ENCODE peak calls at places on chromosomes 7 and 10, in six cellular contexts. One of them, this sample, is unnamed.
A peak's percentile ranks its signal among the peaks of the same experiment; 100 is the strongest.

GRCh38 chr10:62554632-62555199 is 180.5 kb downstream of the ZNF365 start:
- DNase-seq in ovary: no peak
- DNase-seq in GM06990: no peak
- DNase-seq in body of pancreas: peak; percentile 6
- DNase-seq in AG04450: no peak
- DNase-seq in neural progenitor cell: peak; percentile 63
- DNase-seq in this sample: peak; percentile 94

GRCh38 chr7:55552320-55553086 is 19.8 kb downstream of the VOPP1 start:
- DNase-seq in body of pancreas: peak; percentile 33
- DNase-seq in neural progenitor cell: no peak
- DNase-seq in AG04450: no peak
- DNase-seq in ovary: no peak
- DNase-seq in GM06990: no peak
- DNase-seq in this sample: peak; percentile 86

GRCh38 chr10:79243211-79244067 is 103.8 kb upstream of the PPIF start:
- DNase-seq in AG04450: no peak
- DNase-seq in neural progenitor cell: peak; percentile 91
- DNase-seq in ovary: peak; percentile 56
- DNase-seq in GM06990: peak; percentile 81
- DNase-seq in body of pancreas: no peak
- DNase-seq in this sample: no peak

GRCh38 chr10:74381291-74381885 is 230.4 kb downstream of the ADK start:
- DNase-seq in GM06990: no peak
- DNase-seq in body of pancreas: no peak
- DNase-seq in neural progenitor cell: no peak
- DNase-seq in AG04450: no peak
- DNase-seq in ovary: no peak
- DNase-seq in this sample: no peak

GRCh38 chr7:158052381-158053095 is 535.1 kb downstream of the PTPRN2 start:
- DNase-seq in AG04450: no peak
- DNase-seq in body of pancreas: no peak
- DNase-seq in neural progenitor cell: no peak
- DNase-seq in ovary: no peak
- DNase-seq in GM06990: no peak
- DNase-seq in this sample: no peak

GRCh38 chr7:112271162-112271561 is 64.7 kb downstream of the ZNF277 start:
- DNase-seq in ovary: no peak
- DNase-seq in AG04450: no peak
- DNase-seq in neural progenitor cell: no peak
- DNase-seq in body of pancreas: no peak
- DNase-seq in GM06990: no peak
- DNase-seq in this sample: no peak

GRCh38 chr10:58827381-58827780 is 314.7 kb downstream of the BICC1 start:
- DNase-seq in GM06990: no peak
- DNase-seq in neural progenitor cell: no peak
- DNase-seq in body of pancreas: no peak
- DNase-seq in ovary: no peak
- DNase-seq in AG04450: no peak
- DNase-seq in this sample: peak; percentile 69

GRCh38 chr10:64156131-64156530 is 634.9 kb downstream of the REEP3 start:
- DNase-seq in ovary: no peak
- DNase-seq in neural progenitor cell: no peak
- DNase-seq in GM06990: no peak
- DNase-seq in body of pancreas: no peak
- DNase-seq in AG04450: no peak
- DNase-seq in this sample: no peak

GRCh38 chr10:75593690-75594556 is 162.5 kb downstream of the LRMDA start:
- DNase-seq in ovary: no peak
- DNase-seq in AG04450: no peak
- DNase-seq in GM06990: no peak
- DNase-seq in body of pancreas: no peak
- DNase-seq in neural progenitor cell: peak; percentile 54
- DNase-seq in this sample: no peak

DNA sequence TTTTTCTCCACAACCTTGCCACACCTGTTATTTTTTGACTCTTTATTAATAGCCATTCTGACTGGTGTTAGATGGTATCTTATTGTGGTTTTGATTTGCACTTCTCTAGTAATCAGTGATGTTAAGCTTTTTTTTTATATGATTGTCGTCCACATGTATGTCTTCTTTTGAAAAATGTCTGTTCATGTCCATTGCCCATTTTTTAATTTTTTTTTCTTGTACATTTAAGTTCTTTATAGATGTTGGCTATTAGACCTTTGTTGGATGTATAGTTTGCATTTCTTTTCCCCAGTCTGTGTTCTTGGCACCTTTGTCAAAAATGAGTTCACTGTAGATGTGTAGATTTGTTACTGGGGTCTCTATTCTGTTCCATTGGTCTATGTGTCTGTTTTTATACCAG is 28.8 kb downstream of the ZSCAN25 start:
- DNase-seq in body of pancreas: no peak
- DNase-seq in GM06990: no peak
- DNase-seq in ovary: no peak
- DNase-seq in AG04450: no peak
- DNase-seq in neural progenitor cell: no peak
- DNase-seq in this sample: no peak
- TF ChIP-seq CTCF in body of pancreas: no peak
- TF ChIP-seq CTCF in GM06990: no peak
- TF ChIP-seq CTCF in ovary: no peak
- TF ChIP-seq CTCF in AG04450: no peak
- TF ChIP-seq CTCF in neural progenitor cell: no peak
- TF ChIP-seq CTCF in this sample: no peak

GRCh38 chr10:130226012-130226411 is 89.8 kb downstream of the GLRX3 start:
- DNase-seq in neural progenitor cell: no peak
- DNase-seq in AG04450: no peak
- DNase-seq in body of pancreas: no peak
- DNase-seq in GM06990: no peak
- DNase-seq in ovary: no peak
- DNase-seq in this sample: no peak

GRCh38 chr10:130220251-130221185 is 84.3 kb downstream of the GLRX3 start:
- DNase-seq in body of pancreas: no peak
- DNase-seq in AG04450: no peak
- DNase-seq in neural progenitor cell: no peak
- DNase-seq in ovary: no peak
- DNase-seq in GM06990: no peak
- DNase-seq in this sample: no peak

GRCh38 chr10:130218936-130219335 is 82.7 kb downstream of the GLRX3 start:
- DNase-seq in AG04450: no peak
- DNase-seq in neural progenitor cell: no peak
- DNase-seq in body of pancreas: no peak
- DNase-seq in ovary: no peak
- DNase-seq in GM06990: no peak
- DNase-seq in this sample: no peak

GRCh38 chr10:130221456-130222375 is 85.5 kb downstream of the GLRX3 start:
- DNase-seq in ovary: no peak
- DNase-seq in GM06990: no peak
- DNase-seq in body of pancreas: no peak
- DNase-seq in neural progenitor cell: no peak
- DNase-seq in AG04450: no peak
- DNase-seq in this sample: no peak

DNA sequence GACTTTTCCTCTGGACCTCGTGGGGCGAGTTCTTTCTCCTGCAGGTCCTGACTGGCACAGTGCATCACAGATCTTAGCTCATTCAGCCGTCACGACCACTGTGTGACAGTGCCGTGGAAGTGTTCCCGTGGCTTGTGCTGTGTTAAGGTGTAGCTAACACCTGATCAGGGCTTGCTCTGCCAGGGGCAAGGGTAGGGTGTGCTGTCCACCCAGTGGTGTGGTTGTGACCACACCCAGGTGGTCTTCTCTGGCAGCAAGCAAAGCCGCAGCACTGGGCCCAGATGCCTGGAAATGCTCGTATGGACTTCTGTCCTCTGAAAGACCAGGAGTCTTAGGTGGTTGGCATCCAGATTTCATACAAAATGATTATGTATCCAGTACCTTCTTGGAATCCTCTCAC is 86.2 kb downstream of the GLRX3 start:
- DNase-seq in body of pancreas: no peak
- DNase-seq in AG04450: no peak
- DNase-seq in neural progenitor cell: no peak
- DNase-seq in GM06990: no peak
- DNase-seq in ovary: no peak
- DNase-seq in this sample: no peak
- H3K27me3 ChIP-seq in body of pancreas: no peaks in the 10 kb centered on the region
- H3K27me3 ChIP-seq in AG04450: no peaks in the 10 kb centered on the region
- H3K27me3 ChIP-seq in neural progenitor cell: no peaks in the 10 kb centered on the region
- H3K27me3 ChIP-seq in GM06990: no peaks in the 10 kb centered on the region
- H3K27me3 ChIP-seq in ovary: no peaks in the 10 kb centered on the region
- H3K27me3 ChIP-seq in this sample: no peaks in the 10 kb centered on the region

DNA sequence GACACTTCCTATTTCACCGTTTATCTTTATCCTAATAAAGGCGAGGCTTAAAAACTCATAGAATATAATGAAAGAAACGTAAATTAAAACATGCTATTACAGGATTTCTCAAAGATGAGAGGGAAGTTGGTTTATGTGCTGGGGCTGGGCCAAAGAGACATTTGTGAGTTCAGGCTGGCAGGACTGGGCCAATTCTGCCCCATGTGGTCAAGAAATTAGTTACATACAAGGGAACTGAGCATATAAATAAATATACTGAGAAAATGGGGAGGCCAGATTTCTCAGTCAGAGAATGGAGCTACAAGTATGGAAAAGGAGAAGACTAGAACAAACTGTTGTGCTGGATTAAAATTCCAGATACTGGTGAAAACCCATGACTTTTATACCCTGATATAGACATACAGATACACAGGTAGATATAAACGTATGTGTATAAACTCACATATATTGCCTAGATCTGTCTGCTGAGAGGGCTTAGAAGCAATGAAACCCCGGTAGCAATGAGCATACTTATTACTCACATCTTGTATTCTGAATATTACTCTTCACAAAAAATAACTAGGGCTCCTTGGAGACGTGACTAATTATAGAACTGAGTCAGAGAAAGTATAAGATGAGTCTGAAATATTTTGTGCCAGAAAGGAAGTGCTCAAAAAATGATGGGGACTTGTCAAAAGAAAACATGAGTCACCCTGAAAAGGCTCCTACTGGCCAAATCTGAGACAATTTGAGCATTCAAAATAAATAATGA is 155.7 kb upstream of the FGFR2 start:
- DNase-seq in body of pancreas: no peak
- DNase-seq in ovary: no peak
- DNase-seq in AG04450: no peak
- DNase-seq in GM06990: peak; percentile 74
- DNase-seq in neural progenitor cell: no peak
- DNase-seq in this sample: peak; percentile 88
- TF ChIP-seq CTCF in body of pancreas: no peak
- TF ChIP-seq CTCF in ovary: no peak
- TF ChIP-seq CTCF in AG04450: peak; percentile 49
- TF ChIP-seq CTCF in GM06990: peak; percentile 46
- TF ChIP-seq CTCF in neural progenitor cell: peak; percentile 46
- TF ChIP-seq CTCF in this sample: peak; percentile 46

GRCh38 chr7:45623157-45623556 is 49.0 kb downstream of the ADCY1 start:
- DNase-seq in neural progenitor cell: no peak
- DNase-seq in AG04450: no peak
- DNase-seq in body of pancreas: no peak
- DNase-seq in ovary: no peak
- DNase-seq in GM06990: no peak
- DNase-seq in this sample: no peak

GRCh38 chr7:45623740-45624391 is 49.7 kb downstream of the ADCY1 start:
- DNase-seq in AG04450: no peak
- DNase-seq in body of pancreas: no peak
- DNase-seq in neural progenitor cell: no peak
- DNase-seq in GM06990: no peak
- DNase-seq in ovary: no peak
- DNase-seq in this sample: no peak

GRCh38 chr7:45625714-45626440 is 51.7 kb downstream of the ADCY1 start:
- DNase-seq in ovary: no peak
- DNase-seq in neural progenitor cell: no peak
- DNase-seq in AG04450: no peak
- DNase-seq in GM06990: no peak
- DNase-seq in body of pancreas: no peak
- DNase-seq in this sample: no peak

GRCh38 chr7:45625067-45625466 is 50.9 kb downstream of the ADCY1 start:
- DNase-seq in GM06990: no peak
- DNase-seq in ovary: no peak
- DNase-seq in neural progenitor cell: no peak
- DNase-seq in AG04450: no peak
- DNase-seq in body of pancreas: no peak
- DNase-seq in this sample: no peak

GRCh38 chr7:45624392-45624760 is 50.2 kb downstream of the ADCY1 start:
- DNase-seq in ovary: no peak
- DNase-seq in GM06990: no peak
- DNase-seq in neural progenitor cell: no peak
- DNase-seq in body of pancreas: no peak
- DNase-seq in AG04450: no peak
- DNase-seq in this sample: peak; percentile 34
- H3K27me3 ChIP-seq in ovary: no peaks in the 10 kb centered on the region
- H3K27me3 ChIP-seq in GM06990: no peaks in the 10 kb centered on the region
- H3K27me3 ChIP-seq in neural progenitor cell: no peaks in the 10 kb centered on the region
- H3K27me3 ChIP-seq in body of pancreas: no peaks in the 10 kb centered on the region
- H3K27me3 ChIP-seq in AG04450: peaks cover 12% of the 10 kb centered on the region
- H3K27me3 ChIP-seq in this sample: no peaks in the 10 kb centered on the region

DNA sequence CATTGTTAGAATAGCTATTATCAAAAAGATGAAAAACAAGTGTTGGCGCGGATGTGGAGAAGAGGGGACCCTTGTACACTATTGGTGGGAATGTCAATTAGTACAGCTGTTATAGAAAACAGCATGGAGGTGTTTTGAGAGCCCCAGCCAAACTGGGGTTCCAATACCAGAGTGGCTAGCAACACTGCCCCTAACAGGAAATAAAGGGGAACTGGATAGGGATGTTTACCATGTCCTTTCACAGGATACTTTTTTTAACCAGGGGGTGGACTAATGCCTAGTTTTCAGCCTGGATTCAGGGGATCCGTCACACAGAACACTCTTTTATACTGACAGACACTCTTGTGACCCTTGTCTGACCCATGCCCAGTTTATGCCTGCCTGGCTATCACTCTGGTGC is 6.9 kb upstream of the GSTK1 start:
- DNase-seq in ovary: no peak
- DNase-seq in GM06990: no peak
- DNase-seq in body of pancreas: no peak
- DNase-seq in neural progenitor cell: peak; percentile 9
- DNase-seq in AG04450: no peak
- DNase-seq in this sample: no peak
- TF ChIP-seq CTCF in ovary: no peak
- TF ChIP-seq CTCF in GM06990: peak; percentile 12
- TF ChIP-seq CTCF in body of pancreas: no peak
- TF ChIP-seq CTCF in neural progenitor cell: peak; percentile 25
- TF ChIP-seq CTCF in AG04450: no peak
- TF ChIP-seq CTCF in this sample: no peak

DNA sequence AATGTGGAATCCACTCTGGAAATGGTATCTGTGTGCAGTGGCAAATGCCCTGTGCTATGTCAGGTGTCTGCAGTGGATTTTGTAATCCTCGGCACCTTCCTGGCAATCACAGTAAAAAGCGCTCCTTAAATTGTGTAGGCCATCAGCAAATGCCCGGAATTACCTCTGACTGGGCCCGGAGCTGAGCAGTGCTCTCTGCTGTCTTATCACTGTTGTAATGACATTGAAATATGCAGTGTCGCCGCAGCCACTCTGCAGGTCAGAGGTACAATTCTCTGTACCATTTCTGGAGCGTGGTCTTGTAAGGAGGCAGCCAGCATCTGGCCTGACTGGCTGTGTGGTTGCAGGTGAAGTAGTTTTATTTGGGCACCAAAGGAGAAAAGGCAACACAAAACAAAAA is 416.4 kb upstream of the MKI67 start:
- DNase-seq in body of pancreas: no peak
- DNase-seq in ovary: no peak
- DNase-seq in GM06990: no peak
- DNase-seq in AG04450: no peak
- DNase-seq in neural progenitor cell: no peak
- DNase-seq in this sample: no peak
- H3K27me3 ChIP-seq in body of pancreas: no peaks in the 10 kb centered on the region
- H3K27me3 ChIP-seq in ovary: no peaks in the 10 kb centered on the region
- H3K27me3 ChIP-seq in GM06990: no peaks in the 10 kb centered on the region
- H3K27me3 ChIP-seq in AG04450: no peaks in the 10 kb centered on the region
- H3K27me3 ChIP-seq in neural progenitor cell: peaks cover 59% of the 10 kb centered on the region
- H3K27me3 ChIP-seq in this sample: peaks cover 70% of the 10 kb centered on the region